ENCODE peak calls at places on chromosomes 12 and 14, in eight cellular contexts. V, Y, Z, J, Q, S, P and F are unnamed samples.

GRCh38 chr14:39673141-39674133 is 241.2 kb upstream of the FBXO33 start:
- DNase-seq in P (no peak), Y (no peak), V (no peak), S (peak; percentile 69), Q (no peak), J (no peak), Z (no peak), F (no peak)

GRCh38 chr12:48420031-48420775 is 52.2 kb upstream of the ANP32D start:
- DNase-seq in S (peak; percentile 59), Z (no peak), P (no peak), V (no peak), J (no peak), Q (no peak), Y (no peak), F (no peak)

GRCh38 chr12:70609739-70610491 is 27.3 kb downstream of the PTPRB start:
- DNase-seq in S (peak; percentile 42), J (no peak), P (no peak), Q (no peak), V (peak; percentile 79), Z (peak; percentile 19), Y (peak; percentile 75), F (peak; percentile 39)

GRCh38 chr12:124233846-124234620 is 60.9 kb upstream of the RFLNA start:
- DNase-seq in S (peak; percentile 60), Y (no peak), V (peak; percentile 6), P (no peak), J (no peak), Z (no peak), Q (no peak), F (no peak)

GRCh38 chr12:121610239-121611149 is 15.8 kb upstream of the ORAI1 start:
- DNase-seq in Z (peak; percentile 57), Y (no peak), Q (no peak), P (no peak), S (peak; percentile 31), J (no peak), V (no peak), F (no peak)

GRCh38 chr14:39948235-39948634 is 516.0 kb upstream of the FBXO33 start:
- DNase-seq in J (no peak), Z (no peak), P (no peak), S (no peak), Y (no peak), Q (no peak), V (no peak), F (no peak)

GRCh38 chr14:32426596-32427408 is 97.7 kb downstream of the AKAP6 start:
- DNase-seq in J (no peak), Z (no peak), S (no peak), Q (no peak), P (no peak), Y (no peak), V (peak; percentile 11), F (no peak)

GRCh38 chr14:91338369-91338768 is 79.3 kb downstream of the CCDC88C start:
- DNase-seq in Q (no peak), Z (no peak), Y (no peak), S (no peak), J (no peak), V (no peak), P (no peak), F (no peak)

GRCh38 chr14:66038214-66038977 is 447.8 kb upstream of the CCDC196 start:
- DNase-seq in Z (peak; percentile 17), V (no peak), J (no peak), Q (no peak), Y (no peak), S (peak; percentile 14), P (no peak), F (no peak)

GRCh38 chr12:98646165-98646764 is 1.2 kb downstream of the APAF1 start:
- DNase-seq in P (peak; percentile 15), Z (no peak), Y (no peak), S (peak; percentile 54), V (peak; percentile 49), J (no peak), Q (no peak), F (peak; percentile 7)

GRCh38 chr14:62706217-62706616 is 339.0 kb downstream of the KCNH5 start:
- DNase-seq in Z (no peak), S (peak; percentile 14), V (no peak), Y (no peak), P (no peak), Q (no peak), J (no peak), F (no peak)

GRCh38 chr12:56645201-56645716 is 525 bp downstream of the ATP5F1B start:
- DNase-seq in J (no peak), S (no peak), V (peak; percentile 46), Z (no peak), P (no peak), Q (no peak), Y (no peak), F (no peak)

GRCh38 chr14:103943673-103944072 is 1.3 kb upstream of the RD3L start:
- DNase-seq in Y (no peak), J (no peak), Q (no peak), V (no peak), S (no peak), P (no peak), Z (no peak), F (no peak)

GRCh38 chr12:111424189-111424792 is 18.6 kb downstream of the SH2B3 start:
- DNase-seq in J (no peak), Q (no peak), P (no peak), V (no peak), Z (no peak), S (no peak), Y (no peak), F (no peak)

DNA sequence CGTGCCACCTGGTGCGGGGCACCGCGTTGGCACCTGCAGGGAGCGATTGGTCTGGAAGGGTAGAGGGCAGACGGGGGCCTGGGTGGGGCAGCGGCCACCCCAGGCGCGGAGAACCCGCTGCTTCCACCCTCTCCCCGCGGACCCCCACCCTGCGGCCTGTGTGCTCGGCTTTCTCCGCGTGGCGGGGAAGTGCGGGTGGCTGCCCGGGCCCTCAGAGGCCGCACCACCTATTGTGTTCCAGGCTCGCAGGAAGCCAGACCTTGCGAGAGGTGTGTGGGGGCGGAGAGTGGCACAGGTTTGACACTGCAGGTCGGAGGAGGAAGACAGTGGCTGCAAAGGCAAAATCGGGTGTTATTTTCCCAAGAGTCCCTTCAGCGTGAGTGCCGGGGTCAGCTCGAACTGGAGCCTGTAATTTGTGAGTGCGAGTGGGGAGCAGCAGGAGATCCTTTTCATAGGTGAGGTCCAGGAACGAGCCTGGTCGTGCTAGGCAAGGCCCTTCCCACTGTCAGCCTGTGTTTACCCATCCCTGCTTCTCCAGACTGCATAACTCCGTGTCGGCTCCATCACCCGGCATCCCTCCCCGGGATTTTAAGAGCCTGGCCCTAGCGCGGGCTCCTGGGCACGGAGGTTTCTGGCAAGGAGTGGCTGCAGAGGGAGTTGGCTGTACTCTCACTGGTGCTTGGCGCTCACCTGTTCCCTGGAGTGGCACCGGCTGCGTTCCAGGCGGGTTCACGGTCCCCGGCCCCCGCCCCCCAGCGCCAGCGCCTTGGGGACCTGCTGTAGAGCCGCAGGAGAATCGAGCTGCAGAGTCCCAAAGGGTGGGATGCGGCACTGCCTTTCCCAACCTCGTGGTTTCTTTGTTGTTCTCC is 930 bp downstream of the TBC1D30 start:
- DNase-seq in P (no peak), V (no peak), Q (no peak), S (no peak), Y (no peak), Z (no peak), J (no peak), F (no peak)
- H3K4me3 ChIP-seq in P (no peak overlapping the region), V (no peak overlapping the region), Q (no peak overlapping the region), S (peak overlapping the region; percentile 48), Y (peak overlapping the region; percentile 39), Z (peak overlapping the region; percentile 18), J (no peak overlapping the region), F (peak overlapping the region; percentile 46)

DNA sequence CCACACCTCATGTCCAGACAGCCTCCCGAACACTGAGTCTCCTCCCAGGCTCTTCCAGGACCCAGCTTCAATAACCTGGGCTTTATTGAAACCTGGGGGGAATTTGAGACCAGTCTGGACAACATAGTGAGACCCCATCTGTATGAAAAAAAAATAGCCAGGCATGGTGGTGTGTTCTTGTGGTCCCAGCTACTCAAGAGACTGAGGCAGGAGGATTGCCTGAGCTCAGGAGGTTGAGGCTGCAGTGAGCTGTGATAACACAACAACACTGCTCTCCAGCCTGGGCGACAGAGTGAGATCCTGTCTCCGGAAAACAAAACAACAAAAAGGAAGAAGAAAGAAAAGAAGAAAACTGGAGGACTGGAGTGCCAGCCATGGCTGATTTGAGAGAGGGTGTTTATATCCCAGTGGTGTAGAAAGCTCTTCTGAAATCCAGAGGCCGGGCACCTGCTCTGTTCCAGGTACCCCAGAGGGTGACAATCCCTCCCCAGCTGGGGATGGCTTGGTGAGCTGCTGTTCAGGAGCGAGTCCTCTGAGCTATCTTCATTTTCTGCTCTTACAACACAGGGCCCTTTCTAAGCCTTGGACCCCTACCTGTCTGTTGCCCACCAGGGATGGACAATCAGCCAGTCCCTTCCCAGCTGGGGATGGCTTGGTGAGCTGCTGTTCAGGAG is 6.0 kb upstream of the PGF start:
- DNase-seq in P (no peak), Y (no peak), S (no peak), Z (no peak), Q (no peak), V (no peak), J (no peak), F (no peak)
- TF ChIP-seq CTCF in P (no peak), Y (no peak), S (no peak), Z (no peak), Q (no peak), V (no peak), J (no peak), F (no peak)

GRCh38 chr12:20507061-20507460 is 138.7 kb downstream of the PDE3A start:
- DNase-seq in J (no peak), S (no peak), Q (no peak), P (no peak), V (no peak), Y (no peak), Z (no peak), F (no peak)

GRCh38 chr12:20508362-20508761 is 140.0 kb downstream of the PDE3A start:
- DNase-seq in V (no peak), J (no peak), Q (no peak), P (no peak), Z (no peak), S (peak; percentile 51), Y (no peak), F (no peak)

GRCh38 chr12:20501958-20502357 is 133.6 kb downstream of the PDE3A start:
- DNase-seq in P (no peak), V (no peak), Z (no peak), Y (no peak), J (no peak), Q (no peak), S (no peak), F (no peak)

GRCh38 chr12:20507711-20508110 is 139.4 kb downstream of the PDE3A start:
- DNase-seq in J (no peak), Q (no peak), S (peak; percentile 35), Y (no peak), V (no peak), P (no peak), Z (no peak), F (no peak)

DNA sequence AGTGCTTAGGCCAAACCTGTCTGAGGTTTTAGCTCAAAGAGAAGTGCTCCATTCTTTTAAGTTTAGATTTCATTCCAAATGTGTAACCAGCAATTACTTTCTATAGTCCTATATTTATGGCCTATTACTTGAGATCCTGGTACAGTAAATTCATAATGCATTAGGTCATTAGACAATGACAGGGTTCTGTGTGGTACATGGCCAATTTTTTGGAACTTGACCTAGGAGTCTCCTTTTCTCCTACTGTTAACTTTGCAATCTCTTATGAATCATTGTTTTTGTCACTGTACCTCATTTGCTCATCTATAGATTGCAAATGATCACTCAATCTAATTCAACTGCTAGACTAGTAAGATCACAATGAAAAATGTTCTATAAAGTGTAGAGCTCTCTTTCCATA is 136.7 kb downstream of the PDE3A start:
- DNase-seq in J (no peak), Y (no peak), V (no peak), S (no peak), P (no peak), Z (no peak), Q (no peak), F (no peak)
- H3K4me1 ChIP-seq in J (no peaks in the 10 kb centered on the region), Y (no peaks in the 10 kb centered on the region), V (no peaks in the 10 kb centered on the region), S (no peaks in the 10 kb centered on the region), P (no peaks in the 10 kb centered on the region), Z (no peaks in the 10 kb centered on the region), Q (no peaks in the 10 kb centered on the region), F (no peaks in the 10 kb centered on the region)

GRCh38 chr14:68789002-68789797 is 3.7 kb downstream of the ZFP36L1 start:
- DNase-seq in S (peak; percentile 72), Q (peak; percentile 85), P (no peak), V (peak; percentile 79), Y (peak; percentile 89), Z (peak; percentile 84), J (peak; percentile 93), F (no peak)
- H3K4me3 ChIP-seq in S (peak overlapping the region; percentile 100), Q (peak overlapping the region; percentile 90), P (peak overlapping the region; percentile 89), V (peak overlapping the region; percentile 96), Y (peak overlapping the region; percentile 74), Z (peak overlapping the region; percentile 96), J (peak overlapping the region; percentile 94), F (peak overlapping the region; percentile 86)